ENCODE peak calls at places on chromosome 16, in seven cellular contexts. C is A549; L is CD8-positive, alpha-beta T cell; A is suprapubic skin; D is psoas muscle; N is SK-N-SH; Y is AG04450. X is an unnamed sample.

GRCh38 chr16:48366165-48367093 is 18.8 kb downstream of the SIAH1 start:
- DNase-seq in C (peak; percentile 88), L (peak; percentile 35), A (no peak), D (no peak), N (peak; percentile 46), Y (peak; percentile 70), X (no peak)

GRCh38 chr16:30948956-30949654 is at the start of gene ORAI3:
- DNase-seq in C (peak; percentile 57), L (peak; percentile 43), A (peak; percentile 86), D (peak; percentile 88), N (peak; percentile 80), Y (no peak), X (peak; percentile 89)

GRCh38 chr16:11251525-11252481 is 4.2 kb downstream of the SOCS1 start:
- DNase-seq in C (no peak), L (peak; percentile 80), A (no peak), D (no peak), N (no peak), Y (peak; percentile 63), X (no peak)

GRCh38 chr16:66845791-66846221 is 1.6 kb downstream of the CA7 start:
- DNase-seq in C (no peak), L (no peak), A (no peak), D (no peak), N (no peak), Y (no peak), X (no peak)

GRCh38 chr16:70270176-70270575 is 18.4 kb upstream of the EXOSC6 start:
- DNase-seq in C (no peak), L (no peak), A (no peak), D (no peak), N (no peak), Y (no peak), X (no peak)

GRCh38 chr16:77191259-77191969 is 424 bp downstream of the MON1B start:
- DNase-seq in C (peak; percentile 47), L (peak; percentile 33), A (no peak), D (peak; percentile 64), N (peak; percentile 48), Y (no peak), X (no peak)

GRCh38 chr16:79509221-79509631 is 91.3 kb downstream of the MAF start:
- DNase-seq in C (no peak), L (no peak), A (no peak), D (peak; percentile 76), N (peak; percentile 6), Y (no peak), X (peak; percentile 77)

GRCh38 chr16:28974007-28974436 is 556 bp upstream of the SPNS1 start:
- DNase-seq in C (peak; percentile 73), L (peak; percentile 39), A (no peak), D (peak; percentile 70), N (peak; percentile 78), Y (peak; percentile 41), X (no peak)

GRCh38 chr16:75996491-75996890 is 270.2 kb upstream of the CPHXL start:
- DNase-seq in C (no peak), L (no peak), A (no peak), D (no peak), N (no peak), Y (no peak), X (no peak)

GRCh38 chr16:19417640-19418039 is at the start of gene TMC5:
- DNase-seq in C (no peak), L (no peak), A (no peak), D (no peak), N (no peak), Y (no peak), X (no peak)

GRCh38 chr16:67399749-67400704 is 6.7 kb upstream of the TPPP3 start:
- DNase-seq in C (no peak), L (no peak), A (peak; percentile 63), D (peak; percentile 67), N (peak; percentile 69), Y (no peak), X (no peak)

GRCh38 chr16:24255446-24256352 is at the start of gene CACNG3:
- DNase-seq in C (peak; percentile 10), L (peak; percentile 49), A (no peak), D (no peak), N (peak; percentile 37), Y (no peak), X (no peak)

GRCh38 chr16:57892041-57892440 is 78.9 kb downstream of the CNGB1 start:
- DNase-seq in C (no peak), L (no peak), A (no peak), D (no peak), N (no peak), Y (no peak), X (no peak)

GRCh38 chr16:19578378-19578851 is 22.9 kb downstream of the VPS35L start:
- DNase-seq in C (no peak), L (no peak), A (no peak), D (no peak), N (no peak), Y (no peak), X (no peak)

GRCh38 chr16:59737274-59737673 is 1003.2 kb upstream of the GOT2 start:
- DNase-seq in C (no peak), L (no peak), A (no peak), D (no peak), N (no peak), Y (no peak), X (no peak)

GRCh38 chr16:12300946-12301500 is 324.5 kb downstream of the SNX29 start:
- DNase-seq in C (no peak), L (no peak), A (no peak), D (no peak), N (no peak), Y (no peak), X (no peak)

GRCh38 chr16:50841081-50841886 is 99.4 kb downstream of the CYLD start:
- DNase-seq in C (no peak), L (peak; percentile 34), A (no peak), D (no peak), N (no peak), Y (no peak), X (no peak)

GRCh38 chr16:11315499-11315898 is 29.8 kb upstream of the RMI2 start:
- DNase-seq in C (peak; percentile 38), L (no peak), A (no peak), D (no peak), N (no peak), Y (no peak), X (no peak)

GRCh38 chr16:1741553-1742165 is 29.7 kb downstream of the NME3 start:
- DNase-seq in C (no peak), L (no peak), A (no peak), D (no peak), N (no peak), Y (no peak), X (no peak)

GRCh38 chr16:1744338-1744840 is 27.0 kb downstream of the NME3 start:
- DNase-seq in C (no peak), L (no peak), A (no peak), D (no peak), N (no peak), Y (no peak), X (no peak)

GRCh38 chr16:1743376-1744337 is 27.7 kb downstream of the NME3 start:
- DNase-seq in C (no peak), L (no peak), A (no peak), D (no peak), N (no peak), Y (no peak), X (no peak)

GRCh38 chr16:1740234-1740633 is 31.1 kb downstream of the NME3 start:
- DNase-seq in C (no peak), L (no peak), A (no peak), D (no peak), N (no peak), Y (no peak), X (no peak)

DNA sequence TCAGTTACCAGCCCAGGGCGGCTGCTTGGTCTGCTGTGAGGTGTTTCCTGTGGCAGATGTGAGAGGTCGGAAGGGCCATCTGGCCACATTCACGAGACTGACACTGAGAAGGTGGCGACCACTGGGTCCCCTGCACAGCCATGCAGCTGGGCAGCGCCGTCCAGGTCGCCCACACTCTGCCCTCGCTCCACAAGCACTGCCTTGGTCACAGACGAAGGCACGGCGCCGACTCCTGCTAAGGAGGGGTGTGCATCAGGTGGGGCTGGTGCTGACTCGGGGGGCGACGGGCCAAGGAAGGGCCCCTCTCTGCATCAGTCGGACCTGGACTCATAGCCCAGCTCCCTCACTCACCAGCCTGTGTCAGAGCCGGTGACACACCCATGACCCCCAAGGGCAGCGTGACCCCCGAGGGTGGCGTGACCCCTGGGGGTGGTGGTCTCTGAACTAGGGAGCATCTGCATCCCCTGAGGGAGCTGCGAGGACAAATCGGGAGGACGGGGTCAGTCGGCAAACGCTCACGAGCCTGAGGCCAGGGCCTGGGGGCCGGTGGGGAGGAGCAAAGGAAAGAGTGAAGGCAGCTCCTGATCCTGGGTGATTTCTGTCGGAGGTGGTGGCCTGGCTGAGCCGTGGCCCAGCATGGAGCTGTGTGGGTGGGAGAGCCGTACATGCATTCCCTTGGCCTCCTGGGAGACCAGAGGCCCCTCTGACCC is 30.4 kb downstream of the NME3 start:
- DNase-seq in C (no peak), L (no peak), A (no peak), D (no peak), N (no peak), Y (no peak), X (no peak)
- TF ChIP-seq CTCF in C (no peak), L (no peak), A (no peak), D (no peak), N (no peak), Y (no peak), X (no peak)

GRCh38 chr16:90048347-90048722 is 28.8 kb downstream of the PRDM7 start:
- DNase-seq in C (no peak), L (no peak), A (no peak), D (no peak), N (no peak), Y (no peak), X (no peak)
- H3K4me3 ChIP-seq in C (no peak overlapping the region), L (no peak overlapping the region), A (no peak overlapping the region), D (no peak overlapping the region), N (no peak overlapping the region), Y (no peak overlapping the region), X (no peak overlapping the region)

GRCh38 chr16:87207965-87208364 is 109.2 kb downstream of the C16orf95 start:
- DNase-seq in C (no peak), L (no peak), A (no peak), D (no peak), N (no peak), Y (no peak), X (no peak)
- H3K27ac ChIP-seq in C (peak overlapping the region; percentile 72), L (no peak overlapping the region), A (peak overlapping the region; percentile 36), D (no peak overlapping the region), N (no peak overlapping the region), Y (peak overlapping the region; percentile 73), X (no peak overlapping the region)

GRCh38 chr16:3022208-3022696 is 1.5 kb downstream of the HCFC1R1 start:
- DNase-seq in C (peak; percentile 93), L (peak; percentile 87), A (peak; percentile 94), D (peak; percentile 95), N (no peak), Y (peak; percentile 92), X (peak; percentile 96)

GRCh38 chr16:3020604-3021448 is 658 bp downstream of the TNFRSF12A start:
- DNase-seq in C (peak; percentile 93), L (peak; percentile 74), A (peak; percentile 91), D (peak; percentile 96), N (peak; percentile 72), Y (peak; percentile 72), X (peak; percentile 94)

GRCh38 chr16:3022697-3023414 is 886 bp downstream of the HCFC1R1 start:
- DNase-seq in C (peak; percentile 86), L (no peak), A (no peak), D (peak; percentile 84), N (no peak), Y (no peak), X (peak; percentile 89)

GRCh38 chr16:3020247-3020603 is at the start of gene TNFRSF12A:
- DNase-seq in C (peak; percentile 82), L (peak; percentile 65), A (no peak), D (peak; percentile 88), N (peak; percentile 95), Y (no peak), X (peak; percentile 88)

GRCh38 chr16:3021449-3022207 is 1.5 kb downstream of the TNFRSF12A start:
- DNase-seq in C (peak; percentile 93), L (peak; percentile 77), A (peak; percentile 91), D (peak; percentile 96), N (peak; percentile 86), Y (peak; percentile 80), X (peak; percentile 85)
- TF ChIP-seq CTCF in C (peak; percentile 31), L (no peak), A (no peak), D (peak; percentile 33), N (peak; percentile 46), Y (peak; percentile 52), X (no peak)